ENCODE peak calls at places on chromosomes 6 and 20, in seven cellular contexts. J, A, F, G, U, P and R are unnamed samples. For H3K4me1, the result is how much of the 10 kb centered on the place peaks cover.

GRCh38 chr6:99522531-99522930 is 7.3 kb upstream of the USP45 start:
- DNase-seq in G (no peak), J (peak), P (peak), U (no peak), A (no peak), F (no peak), R (peak)

GRCh38 chr20:18839507-18840247 is 26.1 kb downstream of the SCP2D1 start:
- DNase-seq in U (no peak), F (no peak), P (no peak), G (no peak), A (peak), J (no peak), R (no peak)

GRCh38 chr6:44679906-44680698 is 292.6 kb downstream of the CDC5L start:
- DNase-seq in U (peak), A (no peak), G (no peak), F (no peak), J (no peak), P (no peak), R (no peak)

GRCh38 chr6:135535989-135536414 is 38.5 kb upstream of the AHI1 start:
- DNase-seq in F (peak), P (peak), G (no peak), U (no peak), J (peak), A (peak), R (peak)

GRCh38 chr20:38764563-38765355 is 16.5 kb downstream of the ACTR5 start:
- DNase-seq in F (peak), A (no peak), U (no peak), J (peak), G (no peak), P (peak), R (peak)

GRCh38 chr6:119541132-119541905 is 191.8 kb upstream of the MAN1A1 start:
- DNase-seq in A (no peak), G (no peak), J (peak), P (peak), U (no peak), F (no peak), R (no peak)

GRCh38 chr6:7691675-7692452 is 34.0 kb upstream of the BMP6 start:
- DNase-seq in G (no peak), F (peak), A (no peak), J (peak), P (peak), U (peak), R (peak)

GRCh38 chr6:36805917-36806316 is 33.3 kb downstream of the CPNE5 start:
- DNase-seq in G (no peak), J (no peak), F (no peak), A (no peak), U (peak), P (no peak), R (peak)

GRCh38 chr20:31712564-31713311 is 9.9 kb downstream of the BCL2L1 start:
- DNase-seq in A (peak), F (peak), P (peak), U (peak), G (peak), J (peak), R (peak)
- H3K4me1 ChIP-seq in A (under half), F (under half), P (under half), U (under half), G (under half), J (under half), R (under half)

DNA sequence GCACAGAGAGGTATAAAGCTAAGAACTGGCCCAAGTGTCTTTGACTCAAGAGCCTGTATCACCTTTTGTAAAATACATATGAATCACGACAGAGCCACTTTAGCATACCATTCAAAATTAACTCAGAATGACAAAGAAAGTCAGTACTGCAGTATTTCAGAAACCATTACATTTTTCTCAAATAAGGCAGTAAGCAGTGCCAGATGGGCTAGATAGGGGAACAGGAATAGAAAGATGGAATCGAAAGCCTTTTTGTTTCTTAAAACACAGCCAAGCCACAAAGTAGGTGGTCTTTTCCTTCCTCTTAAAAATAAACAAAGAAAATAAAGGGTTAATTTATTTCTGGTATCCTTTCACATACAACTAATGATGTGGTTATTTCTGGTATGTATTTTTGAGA is 10.3 kb downstream of the CLDN20 start:
- DNase-seq in A (no peak), J (peak), P (no peak), U (no peak), G (no peak), F (no peak), R (no peak)
- H3K4me2 ChIP-seq in A (no peak), J (no peak), P (no peak), U (no peak), G (no peak), F (no peak), R (no peak)

GRCh38 chr20:48275737-48276342 is 490.6 kb upstream of the SULF2 start:
- DNase-seq in J (no peak), G (no peak), A (peak), U (no peak), F (no peak), P (no peak), R (peak)
- H3K23ac ChIP-seq in J (no peak), G (no peak), A (no peak), U (no peak), F (no peak), P (no peak), R (no peak)

GRCh38 chr20:10669843-10670446 is 3.9 kb downstream of the JAG1 start:
- DNase-seq in U (no peak), F (no peak), J (no peak), P (no peak), A (no peak), G (no peak), R (no peak)
- H3K4me1 ChIP-seq in U (under half), F (under half), J (under half), P (under half), A (under half), G (under half), R (under half)

GRCh38 chr6:34891296-34891695 is 2.2 kb downstream of the ANKS1A start:
- DNase-seq in U (no peak), G (no peak), A (no peak), J (no peak), P (no peak), F (no peak), R (no peak)
- H3K4me2 ChIP-seq in U (peak), G (no peak), A (no peak), J (no peak), P (no peak), F (no peak), R (no peak)

DNA sequence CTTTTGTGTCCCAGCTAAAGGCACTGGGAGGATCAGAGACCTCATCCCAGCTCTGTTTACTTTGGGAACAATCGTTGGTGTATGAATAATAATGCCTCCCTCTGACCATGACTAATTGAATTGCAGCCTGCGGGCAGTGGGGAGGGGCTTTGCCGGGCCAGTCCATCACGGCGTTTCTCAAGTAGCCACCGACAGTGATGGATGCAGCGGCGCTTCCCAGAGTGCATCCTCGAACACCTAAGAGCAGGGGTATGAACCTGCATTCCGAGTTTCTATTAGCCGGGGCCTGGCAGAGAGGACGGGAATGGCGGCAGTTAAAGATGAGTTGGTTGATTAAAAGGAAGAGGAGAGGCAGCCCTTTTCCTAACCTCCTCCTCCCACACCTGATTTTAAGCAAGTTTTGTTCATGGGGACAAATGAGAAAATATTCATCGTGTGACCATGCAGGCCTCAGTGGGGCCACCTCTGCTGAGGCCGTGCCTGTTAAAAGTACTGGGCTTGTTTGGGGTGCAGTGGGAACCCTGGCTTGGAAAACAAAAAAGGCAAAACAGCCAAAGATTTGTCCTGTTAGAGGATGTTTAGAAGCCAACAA is 154.1 kb downstream of the FOXA2 start:
- DNase-seq in P (no peak), A (peak), U (peak), J (no peak), F (no peak), G (peak), R (peak)
- H3K23ac ChIP-seq in P (no peak), A (no peak), U (no peak), J (no peak), F (no peak), G (no peak), R (no peak)

DNA sequence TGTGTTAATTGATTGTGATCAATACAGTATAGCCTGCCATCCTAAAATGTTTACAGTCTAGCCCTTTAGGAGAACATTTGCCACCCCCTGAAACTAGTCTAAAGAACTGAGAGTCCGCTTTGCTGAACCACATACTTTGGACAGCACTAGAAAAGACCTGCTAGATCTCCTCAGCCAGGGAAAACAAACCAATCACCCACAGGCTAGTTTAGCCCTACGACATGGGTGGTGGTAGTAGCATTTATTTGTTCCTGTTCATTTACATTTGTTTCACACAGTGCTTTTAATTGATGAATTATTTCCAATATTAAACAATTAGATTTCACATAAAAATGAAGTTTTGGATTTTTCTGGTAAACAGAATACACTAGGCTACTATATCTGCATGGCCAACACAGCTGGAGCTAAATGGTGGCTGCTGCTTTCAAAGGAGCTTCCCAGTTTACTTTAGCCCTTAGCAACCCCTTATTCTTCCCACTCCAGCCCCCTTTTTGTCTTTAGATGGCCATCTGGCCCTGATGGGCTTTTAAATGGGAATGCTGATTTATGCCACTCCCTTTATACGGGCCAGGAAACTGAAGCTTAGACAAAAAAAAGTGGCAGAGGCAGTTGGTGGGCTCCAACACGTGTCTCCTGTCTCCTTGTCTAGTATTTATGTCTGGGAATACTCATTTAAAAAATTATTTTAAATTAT is 72.4 kb downstream of the ADGRG6 start:
- DNase-seq in A (no peak), G (no peak), F (no peak), P (peak), J (no peak), U (peak), R (peak)
- H3K4me1 ChIP-seq in A (under half), G (under half), F (under half), P (under half), J (under half), U (under half), R (under half)

DNA sequence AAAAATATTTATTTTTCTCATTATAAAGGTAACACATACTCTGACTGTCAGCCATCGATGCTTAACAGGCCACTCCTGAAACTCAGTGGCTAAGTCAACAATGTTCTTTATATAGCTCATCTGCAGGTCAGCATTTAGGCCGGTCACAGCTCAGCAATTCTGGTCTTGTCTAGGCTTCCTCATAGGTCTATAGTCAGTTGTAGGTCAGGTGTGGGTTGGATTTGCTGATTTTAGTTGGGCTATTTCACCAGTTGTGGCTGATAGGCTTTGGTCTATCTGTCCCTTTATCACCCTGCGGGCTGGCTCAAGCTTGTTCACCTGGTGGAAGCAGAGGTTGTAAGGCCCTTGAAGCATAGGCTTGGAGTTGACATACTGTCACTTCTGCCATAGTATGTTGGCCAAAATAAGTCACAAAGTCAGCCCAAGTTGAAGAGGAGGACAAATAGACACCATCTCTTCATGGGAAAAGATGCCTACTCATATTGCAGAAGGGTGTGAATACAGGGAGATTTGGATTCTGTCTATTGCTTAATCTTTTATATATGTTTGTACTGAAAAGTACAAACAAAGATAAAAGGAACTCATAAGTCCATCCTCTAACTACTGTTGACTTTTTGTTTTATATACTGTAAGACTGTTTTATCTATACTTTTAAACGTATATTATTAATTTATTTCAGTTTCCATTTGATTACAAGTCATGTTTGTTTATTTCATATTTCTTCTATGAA is 75.0 kb downstream of the BCKDHB start:
- DNase-seq in J (no peak), U (no peak), P (no peak), F (no peak), A (no peak), G (no peak), R (no peak)
- H3K4me2 ChIP-seq in J (peak), U (no peak), P (no peak), F (no peak), A (no peak), G (no peak), R (no peak)

DNA sequence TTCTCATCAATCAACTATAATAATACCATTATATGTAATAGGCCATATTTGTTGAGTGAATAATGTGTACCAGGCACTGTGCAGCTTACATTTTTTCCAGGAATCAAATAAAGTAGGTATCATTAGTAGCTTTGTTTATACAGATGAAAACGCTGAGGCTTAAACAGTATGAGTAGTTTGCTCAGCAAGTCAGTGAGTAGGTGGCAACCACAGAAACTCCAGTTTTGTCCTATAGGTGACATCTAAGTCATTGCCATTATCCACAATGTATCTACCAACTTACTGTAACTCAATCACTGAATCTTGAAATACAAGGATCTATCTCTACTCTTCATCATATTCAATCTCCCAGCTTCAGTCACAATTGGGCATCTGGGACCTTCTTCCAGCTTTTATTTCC is 29.8 kb upstream of the TPBG start:
- DNase-seq in G (no peak), P (no peak), U (no peak), A (no peak), F (no peak), J (no peak), R (no peak)
- H3K23ac ChIP-seq in G (no peak), P (no peak), U (no peak), A (no peak), F (no peak), J (no peak), R (no peak)